ENCODE peak calls at places on chromosomes 12 and 14, in eight cellular contexts. S, X, H, V, W, F, U and Y are unnamed samples.

GRCh38 chr14:105797546-105797945 is 271.2 kb downstream of the TMEM121 start:
- DNase-seq in S (no peak), X (no peak), H (no peak), V (no peak), W (no peak), F (no peak), U (no peak), Y (no peak)

GRCh38 chr12:121598672-121599287 is 18.0 kb upstream of the KDM2B start:
- DNase-seq in S (no peak), X (no peak), H (no peak), V (no peak), W (no peak), F (no peak), U (no peak), Y (no peak)

GRCh38 chr12:123250471-123251383 is 17.5 kb downstream of the MTRFR start:
- DNase-seq in S (no peak), X (peak; percentile 56), H (no peak), V (no peak), W (no peak), F (peak; percentile 71), U (no peak), Y (no peak)

GRCh38 chr12:105013892-105014291 is 27.8 kb downstream of the NOPCHAP1 start:
- DNase-seq in S (no peak), X (peak; percentile 45), H (no peak), V (no peak), W (no peak), F (no peak), U (no peak), Y (no peak)

GRCh38 chr14:88553886-88554457 is 835 bp downstream of the PTPN21 start:
- DNase-seq in S (no peak), X (peak; percentile 12), H (no peak), V (no peak), W (no peak), F (no peak), U (no peak), Y (no peak)

GRCh38 chr12:93127582-93128331 is 198.7 kb upstream of the EEA1 start:
- DNase-seq in S (peak; percentile 87), X (peak; percentile 53), H (peak; percentile 9), V (no peak), W (peak; percentile 89), F (peak; percentile 43), U (no peak), Y (peak; percentile 81)

GRCh38 chr12:75951399-75952228 is 80.0 kb downstream of the PHLDA1 start:
- DNase-seq in S (no peak), X (no peak), H (no peak), V (no peak), W (no peak), F (no peak), U (no peak), Y (no peak)

GRCh38 chr12:114004402-114004801 is 38.3 kb upstream of the RBM19 start:
- DNase-seq in S (no peak), X (no peak), H (no peak), V (no peak), W (no peak), F (no peak), U (no peak), Y (no peak)

GRCh38 chr12:87280893-87281292 is 748.3 kb downstream of the C12orf50 start:
- DNase-seq in S (no peak), X (no peak), H (no peak), V (no peak), W (no peak), F (no peak), U (no peak), Y (no peak)

GRCh38 chr12:3250034-3250433 is 172.9 kb downstream of the TSPAN9 start:
- DNase-seq in S (no peak), X (no peak), H (no peak), V (no peak), W (peak; percentile 70), F (no peak), U (no peak), Y (peak; percentile 32)

GRCh38 chr12:3251691-3252090 is 174.5 kb downstream of the TSPAN9 start:
- DNase-seq in S (no peak), X (no peak), H (no peak), V (no peak), W (peak; percentile 83), F (no peak), U (no peak), Y (peak; percentile 85)

GRCh38 chr12:3252416-3252815 is 175.2 kb downstream of the TSPAN9 start:
- DNase-seq in S (peak; percentile 61), X (no peak), H (no peak), V (no peak), W (peak; percentile 96), F (peak; percentile 28), U (no peak), Y (peak; percentile 95)

GRCh38 chr12:3250576-3250975 is 173.4 kb downstream of the TSPAN9 start:
- DNase-seq in S (no peak), X (no peak), H (no peak), V (no peak), W (peak; percentile 90), F (no peak), U (no peak), Y (peak; percentile 75)

DNA sequence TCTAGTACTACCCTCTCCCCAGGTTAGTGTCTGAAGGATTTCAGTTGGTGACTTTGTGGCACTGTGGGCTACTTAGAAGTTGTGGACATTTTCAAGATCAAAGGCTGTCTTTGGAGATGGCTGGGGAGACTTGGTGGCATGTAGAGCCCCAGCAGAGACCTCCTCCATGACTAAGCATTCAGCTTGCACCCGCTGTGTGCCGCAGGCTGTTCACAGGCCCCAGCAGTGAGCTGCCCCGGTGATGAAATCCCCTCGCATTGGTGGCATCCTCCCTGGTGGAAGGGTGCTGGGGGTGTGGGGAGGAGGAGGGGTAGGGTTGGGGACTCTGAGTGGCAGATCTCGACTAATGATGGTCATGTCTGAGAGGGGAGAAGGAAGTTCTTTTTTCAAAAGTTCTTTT is 173.9 kb downstream of the TSPAN9 start:
- DNase-seq in S (no peak), X (peak; percentile 62), H (no peak), V (no peak), W (no peak), F (no peak), U (no peak), Y (peak; percentile 57)
- H3K4me1 ChIP-seq in S (peaks cover 75% of the 10 kb centered on the region), X (peaks cover 57% of the 10 kb centered on the region), H (peaks cover 7% of the 10 kb centered on the region), V (no peaks in the 10 kb centered on the region), W (peaks cover 96% of the 10 kb centered on the region), F (no peaks in the 10 kb centered on the region), U (no peaks in the 10 kb centered on the region), Y (peaks cover 50% of the 10 kb centered on the region)

GRCh38 chr14:36524220-36524837 is 4.3 kb upstream of the NKX2-1 start:
- DNase-seq in S (no peak), X (no peak), H (peak; percentile 77), V (no peak), W (no peak), F (no peak), U (no peak), Y (no peak)

GRCh38 chr14:36524874-36525745 is 5.1 kb upstream of the NKX2-1 start:
- DNase-seq in S (peak; percentile 85), X (peak; percentile 74), H (peak; percentile 93), V (no peak), W (no peak), F (peak; percentile 60), U (no peak), Y (peak; percentile 61)

GRCh38 chr14:36522972-36523685 is 3.1 kb upstream of the NKX2-1 start:
- DNase-seq in S (no peak), X (no peak), H (peak; percentile 73), V (no peak), W (no peak), F (no peak), U (no peak), Y (no peak)

GRCh38 chr14:36522347-36522971 is 2.4 kb upstream of the NKX2-1 start:
- DNase-seq in S (no peak), X (no peak), H (peak; percentile 54), V (no peak), W (no peak), F (no peak), U (no peak), Y (no peak)

DNA sequence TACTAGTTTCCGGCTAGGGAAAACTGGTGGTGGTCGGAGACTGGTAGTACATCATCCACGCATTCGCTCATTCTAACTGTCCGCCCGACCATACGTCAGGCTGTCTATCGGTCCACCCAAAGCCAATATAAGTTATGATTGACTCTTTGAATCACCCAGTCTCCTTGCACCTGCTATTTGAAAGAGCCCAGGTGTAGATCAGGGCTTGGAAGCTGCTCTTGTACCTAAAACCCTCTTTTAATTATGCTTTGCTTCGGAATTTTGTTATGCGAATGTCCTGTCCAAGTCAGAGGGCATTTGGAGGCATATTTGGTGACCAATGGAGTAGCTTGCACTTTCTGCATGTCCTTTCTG is 5.7 kb upstream of the NKX2-1 start:
- DNase-seq in S (no peak), X (no peak), H (no peak), V (no peak), W (no peak), F (no peak), U (no peak), Y (no peak)
- H3K27ac ChIP-seq in S (no peak overlapping the region), X (no peak overlapping the region), H (no peak overlapping the region), V (no peak overlapping the region), W (no peak overlapping the region), F (no peak overlapping the region), U (no peak overlapping the region), Y (no peak overlapping the region)

DNA sequence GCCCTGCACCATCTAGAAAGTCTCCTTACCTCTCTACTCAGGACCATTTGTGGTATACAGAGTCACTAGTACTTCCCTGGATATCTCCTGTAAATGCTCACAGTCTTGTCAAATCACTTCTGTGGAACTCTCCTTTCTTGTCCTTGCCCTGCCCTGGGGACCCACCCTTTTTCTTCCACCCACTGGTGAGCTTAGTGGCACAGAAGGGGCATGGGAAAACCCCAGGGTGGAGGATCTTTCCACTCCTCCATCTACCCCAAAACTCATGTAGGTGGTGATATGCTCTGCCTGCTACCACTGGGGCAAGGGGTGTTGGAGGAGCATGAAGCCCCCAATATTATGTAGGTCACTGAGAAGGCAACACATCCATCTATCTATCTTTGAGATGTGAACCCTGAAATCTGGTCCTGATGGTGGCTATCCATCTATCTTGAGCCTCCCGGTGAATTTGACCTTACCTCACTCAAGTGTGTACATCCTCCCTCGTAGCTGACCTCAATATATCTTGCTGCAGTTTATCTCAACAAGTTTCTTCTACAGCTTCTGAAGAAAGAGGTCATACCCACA is 943 bp downstream of the TESPA1 start:
- DNase-seq in S (no peak), X (no peak), H (no peak), V (no peak), W (no peak), F (no peak), U (no peak), Y (no peak)
- H3K4me3 ChIP-seq in S (no peak overlapping the region), X (no peak overlapping the region), H (no peak overlapping the region), V (peak overlapping the region; percentile 80), W (no peak overlapping the region), F (no peak overlapping the region), U (peak overlapping the region; percentile 65), Y (no peak overlapping the region)

DNA sequence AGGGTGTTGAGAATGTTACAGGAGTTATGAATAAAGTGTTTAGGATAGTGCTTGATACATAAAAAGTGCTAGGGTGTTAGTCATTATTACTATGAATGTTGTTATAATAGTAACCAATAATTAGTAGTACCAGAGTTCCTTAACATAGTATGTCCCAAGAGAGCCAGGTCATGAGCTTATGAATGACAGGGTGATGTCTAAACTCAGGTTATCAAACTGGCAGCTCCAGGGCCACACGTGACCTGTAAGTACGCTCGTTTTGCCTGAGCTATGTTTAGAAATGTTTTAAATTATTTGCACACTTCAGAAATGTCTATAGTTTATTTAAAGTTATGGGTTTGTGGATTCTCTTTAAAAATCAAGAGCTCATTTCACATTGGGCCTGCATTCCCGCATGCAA is 14.1 kb upstream of the GRIP1 start:
- DNase-seq in S (no peak), X (no peak), H (no peak), V (no peak), W (no peak), F (no peak), U (no peak), Y (no peak)
- H3K4me1 ChIP-seq in S (peaks cover 12% of the 10 kb centered on the region), X (no peaks in the 10 kb centered on the region), H (no peaks in the 10 kb centered on the region), V (no peaks in the 10 kb centered on the region), W (no peaks in the 10 kb centered on the region), F (peaks cover 12% of the 10 kb centered on the region), U (peaks cover 48% of the 10 kb centered on the region), Y (peaks cover 3% of the 10 kb centered on the region)